ENCODE peak calls at places on chromosomes 4 and X, in four cellular contexts. Y is A549, F is mammary epithelial cell, X is sigmoid colon. N is an unnamed sample.

GRCh38 chr4:155008389-155008788 is 200.0 kb upstream of the NPY2R start:
- DNase-seq in X (no peak), F (no peak), Y (no peak), N (peak)

GRCh38 chr4:79864470-79865190 is 208.4 kb downstream of the ANTXR2 start:
- DNase-seq in Y (no peak), F (peak), X (no peak), N (no peak)

GRCh38 chr4:3316146-3316545 is 23.3 kb downstream of the RGS12 start:
- DNase-seq in X (no peak), F (no peak), Y (no peak), N (no peak)

GRCh38 chr4:24527371-24527770 is 57.0 kb downstream of the DHX15 start:
- DNase-seq in Y (no peak), X (no peak), F (no peak), N (no peak)

GRCh38 chr4:118224239-118224829 is 128.5 kb downstream of the PRSS12 start:
- DNase-seq in F (peak), X (no peak), Y (peak), N (peak)

GRCh38 chrX:119425050-119425449 is 25.9 kb downstream of the SLC25A43 start:
- DNase-seq in F (no peak), Y (no peak), X (no peak), N (no peak)

GRCh38 chr4:151772322-151772721 is 11.5 kb upstream of the GATB start:
- DNase-seq in F (no peak), X (no peak), Y (no peak), N (no peak)

GRCh38 chr4:179059396-179059795 is 1617.2 kb upstream of the AGA start:
- DNase-seq in F (no peak), X (no peak), Y (no peak), N (no peak)

GRCh38 chrX:48306175-48306574 is 50.3 kb downstream of the SSX3 start:
- DNase-seq in Y (peak), F (no peak), X (no peak), N (no peak)

GRCh38 chr4:4685810-4686209 is 144.0 kb upstream of the STX18 start:
- DNase-seq in Y (no peak), X (no peak), F (no peak), N (no peak)

GRCh38 chrX:49276671-49277519 is 7.3 kb downstream of the PPP1R3F start:
- DNase-seq in X (peak), F (no peak), Y (no peak), N (no peak)

GRCh38 chr4:26083987-26084386 is 170.0 kb downstream of the SMIM20 start:
- DNase-seq in X (peak), Y (no peak), F (peak), N (peak)
- TF ChIP-seq CTCF in X (no peak), Y (no peak), F (no peak), N (no peak)

GRCh38 chr4:17203767-17204166 is 305.3 kb upstream of the LDB2 start:
- DNase-seq in F (no peak), X (no peak), Y (no peak), N (no peak)

GRCh38 chr4:17204908-17205307 is 306.5 kb upstream of the LDB2 start:
- DNase-seq in Y (no peak), X (no peak), F (no peak), N (no peak)

GRCh38 chr4:17206829-17207773 is 304.8 kb downstream of the QDPR start:
- DNase-seq in F (no peak), X (no peak), Y (no peak), N (no peak)
- TF ChIP-seq CTCF in F (no peak), X (no peak), Y (no peak), N (no peak)

GRCh38 chr4:76591992-76592391 is 157.0 kb downstream of the SHROOM3 start:
- DNase-seq in F (no peak), Y (no peak), X (no peak), N (no peak)

GRCh38 chr4:76589872-76590846 is 155.1 kb downstream of the SHROOM3 start:
- DNase-seq in F (peak), Y (peak), X (no peak), N (peak)

GRCh38 chr4:76589402-76589801 is 154.4 kb downstream of the SHROOM3 start:
- DNase-seq in X (no peak), Y (peak), F (peak), N (no peak)

GRCh38 chr4:76588268-76588667 is 153.2 kb downstream of the SHROOM3 start:
- DNase-seq in Y (no peak), X (no peak), F (no peak), N (no peak)

GRCh38 chr4:76590847-76591281 is 155.8 kb downstream of the SHROOM3 start:
- DNase-seq in Y (no peak), X (no peak), F (peak), N (no peak)
- TF ChIP-seq CTCF in Y (no peak), X (no peak), F (no peak), N (no peak)

GRCh38 chrX:71252221-71252620 is 1.7 kb downstream of the ZMYM3 start:
- DNase-seq in F (no peak), Y (no peak), X (no peak), N (no peak)

GRCh38 chrX:71254092-71254941 is at the start of gene ZMYM3:
- DNase-seq in Y (peak), F (peak), X (peak), N (peak)

GRCh38 chrX:71256051-71256450 is 2.1 kb upstream of the ZMYM3 start:
- DNase-seq in F (no peak), X (no peak), Y (no peak), N (peak)

GRCh38 chrX:71251456-71251973 is 2.4 kb downstream of the ZMYM3 start:
- DNase-seq in F (no peak), Y (no peak), X (no peak), N (no peak)

GRCh38 chrX:71253253-71254091 is 468 bp downstream of the ZMYM3 start:
- DNase-seq in F (no peak), X (no peak), Y (peak), N (peak)
- TF ChIP-seq CTCF in F (peak), X (no peak), Y (peak), N (peak)

DNA sequence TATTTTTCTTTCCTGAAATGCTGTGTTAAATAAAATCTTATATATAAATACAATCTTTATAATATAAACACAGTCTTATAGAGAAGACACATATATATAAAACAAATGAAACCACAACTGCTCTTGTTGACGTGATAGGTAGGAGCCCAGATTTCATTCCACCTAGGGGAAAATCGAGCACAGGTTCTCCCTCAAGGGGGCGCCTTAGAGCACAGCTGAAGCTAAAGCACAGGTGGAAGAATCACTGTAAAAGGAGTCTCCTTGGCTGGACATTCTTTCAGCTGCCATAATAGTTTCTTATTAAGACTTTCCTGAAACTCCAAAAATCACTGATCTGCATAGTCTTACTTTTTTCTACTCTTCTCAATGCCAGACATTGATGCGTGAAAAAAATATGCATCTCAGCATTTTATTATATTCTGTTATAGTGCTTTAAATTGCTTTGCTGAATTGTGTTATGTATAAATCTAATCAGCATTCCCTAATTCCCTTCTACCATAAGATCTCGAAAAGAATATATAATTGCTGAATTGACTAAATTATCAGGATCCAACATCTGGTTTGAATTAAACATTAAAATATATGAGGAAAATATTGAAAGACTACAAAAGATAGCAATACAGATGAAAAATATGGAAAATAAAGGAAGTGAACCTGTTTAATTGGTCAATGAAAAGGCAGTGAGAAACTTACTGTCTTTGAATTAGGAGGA is 25.5 kb upstream of the RXFP1 start:
- DNase-seq in X (no peak), Y (peak), F (no peak), N (peak)
- TF ChIP-seq CTCF in X (peak), Y (no peak), F (peak), N (peak)

GRCh38 chr4:114378306-114378903 is 220.2 kb upstream of the UGT8 start:
- DNase-seq in F (peak), Y (peak), X (no peak), N (peak)
- TF ChIP-seq CTCF in F (peak), Y (peak), X (no peak), N (peak)

GRCh38 chr4:13816472-13816871 is 188.9 kb upstream of the BOD1L1 start:
- DNase-seq in X (no peak), F (no peak), Y (no peak), N (no peak)

DNA sequence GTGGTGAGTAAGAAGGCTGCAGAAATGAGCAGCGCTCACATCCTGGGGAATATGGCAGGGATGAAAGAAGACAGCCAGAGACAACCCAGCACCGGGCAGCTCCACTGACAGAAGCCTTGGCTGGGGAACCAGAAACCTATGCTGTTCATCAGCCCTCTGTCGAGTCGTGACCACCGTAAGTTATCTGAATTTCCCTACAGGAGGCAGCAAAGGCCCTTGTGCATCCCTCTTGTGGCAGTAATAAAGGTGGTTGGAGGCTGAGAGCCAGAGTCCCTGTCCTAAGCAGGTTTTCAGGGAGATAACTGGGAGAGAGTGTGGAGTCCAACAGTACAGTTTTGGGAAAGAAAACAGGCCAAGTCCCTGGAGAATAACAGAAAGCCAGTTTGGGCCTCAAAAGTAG is 194.0 kb upstream of the BOD1L1 start:
- DNase-seq in F (no peak), Y (peak), X (no peak), N (peak)
- TF ChIP-seq CTCF in F (no peak), Y (no peak), X (no peak), N (no peak)

GRCh38 chr4:84493092-84493850 is 5.8 kb downstream of the NKX6-1 start:
- DNase-seq in Y (peak), X (no peak), F (no peak), N (no peak)
- TF ChIP-seq CTCF in Y (no peak), X (no peak), F (no peak), N (no peak)

GRCh38 chr4:181998588-181998987 is 244.6 kb upstream of the TENM3 start:
- DNase-seq in Y (no peak), X (no peak), F (no peak), N (no peak)
- TF ChIP-seq CTCF in Y (no peak), X (no peak), F (peak), N (no peak)